ENCODE peak calls at places on chromosome 1, in five cellular contexts. Y is K562, J is SK-N-SH, C is GM12878, H is HepG2. R is an unnamed sample.

GRCh38 chr1:32336963-32337675 is 1.1 kb upstream of the MARCKSL1 start:
- DNase-seq in J (no peak), C (peak; percentile 76), H (no peak), Y (peak; percentile 49), R (no peak)

GRCh38 chr1:41578712-41579335 is 94.3 kb upstream of the EDN2 start:
- DNase-seq in H (peak; percentile 14), J (peak; percentile 27), C (no peak), Y (peak; percentile 58), R (peak; percentile 62)

GRCh38 chr1:156468693-156469345 is 31.8 kb downstream of the MEF2D start:
- DNase-seq in C (no peak), J (no peak), Y (no peak), H (no peak), R (no peak)

GRCh38 chr1:24385160-24385939 is 28.2 kb downstream of the STPG1 start:
- DNase-seq in H (no peak), J (no peak), Y (peak; percentile 67), C (no peak), R (peak; percentile 56)

GRCh38 chr1:159891275-159892157 is 8.4 kb downstream of the CFAP45 start:
- DNase-seq in J (peak; percentile 87), H (peak; percentile 65), C (peak; percentile 83), Y (no peak), R (peak; percentile 56)

GRCh38 chr1:46492269-46492853 is 2.7 kb downstream of the DMBX1 start:
- DNase-seq in H (no peak), Y (no peak), C (no peak), J (no peak), R (no peak)

GRCh38 chr1:76185207-76185606 is 110.7 kb downstream of the ST6GALNAC3 start:
- DNase-seq in C (no peak), J (no peak), H (no peak), Y (no peak), R (no peak)

GRCh38 chr1:211781260-211781659 is 49.3 kb downstream of the LPGAT1 start:
- DNase-seq in C (no peak), J (no peak), Y (no peak), H (no peak), R (no peak)

GRCh38 chr1:43705982-43706597 is 1.2 kb upstream of the ST3GAL3 start:
- DNase-seq in Y (peak; percentile 20), H (no peak), C (no peak), J (peak; percentile 16), R (no peak)

GRCh38 chr1:207808322-207808705 is 56.5 kb downstream of the CD46 start:
- DNase-seq in Y (no peak), H (no peak), J (no peak), C (no peak), R (no peak)

GRCh38 chr1:206739411-206740076 is 31.0 kb upstream of the IL19 start:
- DNase-seq in C (peak; percentile 99), J (no peak), H (no peak), Y (no peak), R (no peak)

GRCh38 chr1:99648107-99648506 is 2.2 kb downstream of the PALMD start:
- DNase-seq in H (peak; percentile 71), J (peak; percentile 19), Y (peak; percentile 14), C (no peak), R (peak; percentile 65)

GRCh38 chr1:228902781-228903572 is 167.7 kb downstream of the RHOU start:
- DNase-seq in J (peak; percentile 70), H (peak; percentile 91), Y (no peak), C (no peak), R (no peak)

GRCh38 chr1:95339377-95339776 is 105.4 kb downstream of the RWDD3 start:
- DNase-seq in Y (no peak), J (no peak), H (no peak), C (no peak), R (no peak)

GRCh38 chr1:194071200-194071599 is 884.8 kb upstream of the B3GALT2 start:
- DNase-seq in Y (no peak), H (no peak), C (no peak), J (peak; percentile 4), R (no peak)

GRCh38 chr1:89781494-89782126 is 39.2 kb upstream of the LRRC8D start:
- DNase-seq in Y (no peak), H (no peak), C (peak; percentile 81), J (no peak), R (no peak)

GRCh38 chr1:2392071-2392442 is 416 bp downstream of the RER1 start:
- DNase-seq in J (no peak), Y (peak; percentile 82), H (no peak), C (no peak), R (peak; percentile 21)

GRCh38 chr1:24191860-24192259 is 4.8 kb upstream of the IFNLR1 start:
- DNase-seq in H (no peak), J (no peak), C (no peak), Y (no peak), R (no peak)

DNA sequence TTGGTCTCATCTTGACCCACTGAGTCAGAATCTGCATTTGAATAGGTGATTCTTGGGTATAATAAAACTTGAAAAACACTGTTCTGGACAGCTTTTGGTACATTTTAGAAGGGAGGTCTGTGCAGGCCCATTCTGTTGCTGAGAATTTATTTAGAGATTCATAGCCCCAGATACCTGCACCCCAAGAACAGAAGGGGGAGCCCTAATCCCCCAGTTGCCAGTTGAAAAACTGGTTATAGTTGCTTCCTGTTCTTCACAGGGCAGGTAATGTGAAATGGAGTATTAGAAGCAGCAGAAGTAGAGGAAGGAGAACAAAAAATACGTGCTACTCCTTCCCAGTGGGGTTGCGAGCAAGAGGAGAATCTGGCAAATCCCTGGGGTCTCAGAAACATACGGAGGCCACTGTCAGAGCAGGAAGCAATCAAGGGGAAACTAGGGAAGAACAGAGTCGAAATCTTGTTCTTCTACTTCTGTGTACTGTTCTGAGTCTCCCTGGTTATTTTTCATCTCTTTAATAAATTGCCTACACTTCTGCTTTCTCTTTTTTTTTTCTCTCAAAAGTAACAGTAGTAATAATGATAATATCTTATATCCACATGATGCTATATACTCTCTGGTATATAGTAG is 4.6 kb upstream of the CLCA2 start:
- DNase-seq in J (no peak), H (no peak), Y (peak; percentile 25), C (no peak), R (no peak)
- TF ChIP-seq FOXM1 in J (no peak), H (no peak), Y (no peak), C (no peak), R (no peak)

GRCh38 chr1:218658899-218659298 is 313.8 kb downstream of the TGFB2 start:
- DNase-seq in J (no peak), C (no peak), Y (no peak), H (no peak), R (no peak)
- TF ChIP-seq FOXM1 in J (no peak), C (no peak), Y (no peak), H (no peak), R (no peak)

GRCh38 chr1:19734472-19734999 is 65.2 kb downstream of the TMCO4 start:
- DNase-seq in Y (no peak), J (no peak), C (no peak), H (no peak), R (no peak)
- TF ChIP-seq FOXM1 in Y (no peak), J (no peak), C (no peak), H (no peak), R (no peak)

GRCh38 chr1:12405325-12406217 is 175.7 kb downstream of the VPS13D start:
- DNase-seq in C (no peak), J (no peak), H (peak; percentile 82), Y (peak; percentile 56), R (no peak)
- TF ChIP-seq FOXM1 in C (no peak), J (no peak), H (no peak), Y (no peak), R (no peak)

GRCh38 chr1:167165948-167166702 is 54.6 kb upstream of the POU2F1 start:
- DNase-seq in Y (no peak), C (no peak), H (no peak), J (no peak), R (peak; percentile 35)
- TF ChIP-seq FOXM1 in Y (no peak), C (no peak), H (no peak), J (no peak), R (no peak)

DNA sequence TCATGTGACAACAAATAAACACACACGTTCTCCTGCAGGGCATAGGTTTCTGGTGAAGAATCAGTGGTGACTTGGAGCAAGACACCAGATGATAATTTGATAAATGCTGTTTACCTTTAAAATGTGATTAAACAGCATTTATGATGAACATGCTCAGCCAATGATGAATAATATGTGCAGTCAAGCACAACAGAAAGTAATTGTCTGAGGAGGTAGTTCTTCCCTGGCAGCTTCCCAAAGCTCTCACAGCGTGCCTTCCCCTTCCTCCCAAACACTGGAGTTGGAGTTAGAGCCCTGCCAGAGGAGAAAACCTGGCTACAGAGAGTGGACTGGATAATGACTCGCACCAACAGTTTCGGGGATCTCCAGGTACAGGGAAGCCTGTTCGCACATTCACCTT is 463.5 kb downstream of the SMYD3 start:
- DNase-seq in J (no peak), H (no peak), Y (no peak), C (no peak), R (no peak)
- TF ChIP-seq FOXM1 in J (no peak), H (no peak), Y (no peak), C (no peak), R (no peak)

GRCh38 chr1:82284213-82284612 is 483.5 kb downstream of the ADGRL2 start:
- DNase-seq in J (no peak), Y (no peak), C (no peak), H (no peak), R (no peak)
- TF ChIP-seq FOXM1 in J (no peak), Y (no peak), C (no peak), H (no peak), R (no peak)

GRCh38 chr1:17845583-17845982 is 90.5 kb downstream of the ACTL8 start:
- DNase-seq in Y (no peak), H (no peak), J (no peak), C (no peak), R (no peak)
- TF ChIP-seq FOXM1 in Y (no peak), H (no peak), J (no peak), C (no peak), R (no peak)

GRCh38 chr1:6852136-6852890 is 67.1 kb downstream of the CAMTA1 start:
- DNase-seq in H (no peak), C (no peak), J (no peak), Y (no peak), R (no peak)
- TF ChIP-seq FOXM1 in H (no peak), C (no peak), J (no peak), Y (no peak), R (no peak)

R was measured in HEK293T.